ENCODE peak calls at places on chromosomes 4 and X, in four cellular contexts. One of them, this sample, is unnamed.

GRCh38 chr4:5133201-5133600 is 81.9 kb downstream of the STK32B start:
- DNase-seq in HepG2: no peak
- DNase-seq in HEK293T: no peak
- DNase-seq in K562: no peak
- DNase-seq in this sample: no peak

GRCh38 chrX:122246937-122247336 is 937.1 kb upstream of the GRIA3 start:
- DNase-seq in K562: no peak
- DNase-seq in HepG2: no peak
- DNase-seq in HEK293T: no peak
- DNase-seq in this sample: no peak

GRCh38 chrX:16212436-16212835 is 45.2 kb downstream of the MAGEB17 start:
- DNase-seq in HEK293T: no peak
- DNase-seq in K562: no peak
- DNase-seq in HepG2: peak
- DNase-seq in this sample: no peak

GRCh38 chr4:99615210-99615834 is 40.7 kb downstream of the MTTP start:
- DNase-seq in HepG2: no peak
- DNase-seq in HEK293T: no peak
- DNase-seq in K562: no peak
- DNase-seq in this sample: no peak

GRCh38 chrX:10199212-10199611 is 42.4 kb downstream of the CLCN4 start:
- DNase-seq in HepG2: no peak
- DNase-seq in HEK293T: no peak
- DNase-seq in K562: no peak
- DNase-seq in this sample: no peak

GRCh38 chr4:13988347-13989265 is 361.1 kb upstream of the BOD1L1 start:
- DNase-seq in HEK293T: no peak
- DNase-seq in HepG2: no peak
- DNase-seq in K562: no peak
- DNase-seq in this sample: no peak

GRCh38 chrX:120672841-120673530 is 43.1 kb upstream of the C1GALT1C1 start:
- DNase-seq in HEK293T: no peak
- DNase-seq in K562: no peak
- DNase-seq in HepG2: no peak
- DNase-seq in this sample: no peak

GRCh38 chrX:23901065-23901464 is 6.7 kb downstream of the APOO start:
- DNase-seq in K562: no peak
- DNase-seq in HEK293T: no peak
- DNase-seq in HepG2: peak
- DNase-seq in this sample: no peak

GRCh38 chr4:10736895-10737294 is 52.3 kb upstream of the CLNK start:
- DNase-seq in HepG2: no peak
- DNase-seq in HEK293T: no peak
- DNase-seq in K562: no peak
- DNase-seq in this sample: no peak

GRCh38 chrX:71060127-71060526 is 8.0 kb downstream of the SNX12 start:
- DNase-seq in HEK293T: no peak
- DNase-seq in HepG2: no peak
- DNase-seq in K562: no peak
- DNase-seq in this sample: no peak

GRCh38 chr4:94410678-94411206 is 41.0 kb upstream of the PDLIM5 start:
- DNase-seq in HEK293T: peak
- DNase-seq in K562: no peak
- DNase-seq in HepG2: peak
- DNase-seq in this sample: no peak

GRCh38 chr4:140238353-140239041 is 84.5 kb upstream of the MAML3 start:
- DNase-seq in HepG2: no peak
- DNase-seq in K562: no peak
- DNase-seq in HEK293T: no peak
- DNase-seq in this sample: no peak

GRCh38 chr4:173214661-173215060 is 46.0 kb downstream of the GALNT7 start:
- DNase-seq in HepG2: no peak
- DNase-seq in HEK293T: no peak
- DNase-seq in K562: no peak
- DNase-seq in this sample: no peak

GRCh38 chrX:42466706-42467105 is 311.3 kb downstream of the PPP1R2C start:
- DNase-seq in HepG2: no peak
- DNase-seq in HEK293T: no peak
- DNase-seq in K562: no peak
- DNase-seq in this sample: no peak

GRCh38 chr4:164902608-164903007 is 25.6 kb downstream of the APELA start:
- DNase-seq in HEK293T: no peak
- DNase-seq in HepG2: no peak
- DNase-seq in K562: no peak
- DNase-seq in this sample: no peak

GRCh38 chr4:86762649-86763048 is 86.5 kb downstream of the SLC10A6 start:
- DNase-seq in HepG2: no peak
- DNase-seq in HEK293T: no peak
- DNase-seq in K562: no peak
- DNase-seq in this sample: no peak

DNA sequence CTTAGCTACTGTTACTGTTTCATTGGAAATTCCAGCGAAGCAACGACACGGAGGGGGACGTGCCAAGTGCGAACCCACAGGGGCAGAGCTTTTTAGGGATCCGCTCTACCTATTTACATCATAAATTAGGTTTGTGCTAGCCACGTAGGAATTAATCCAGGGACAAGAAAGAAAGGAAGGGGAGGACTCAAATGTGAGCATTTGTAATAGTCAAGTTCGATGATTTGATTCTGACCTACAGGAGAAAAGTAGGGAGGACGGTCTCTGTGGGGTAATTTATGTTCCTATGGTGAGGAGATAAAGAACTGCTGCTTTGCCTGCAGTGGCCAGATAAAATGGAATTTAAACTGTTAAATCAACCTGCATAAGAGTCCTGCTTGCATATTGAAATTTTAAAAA is 1.7 kb downstream of the INTS6L start:
- DNase-seq in HEK293T: no peak
- DNase-seq in HepG2: no peak
- DNase-seq in K562: no peak
- DNase-seq in this sample: no peak
- TF ChIP-seq TARDBP in HEK293T: no peak
- TF ChIP-seq TARDBP in HepG2: no peak
- TF ChIP-seq TARDBP in K562: no peak
- TF ChIP-seq TARDBP in this sample: no peak

DNA sequence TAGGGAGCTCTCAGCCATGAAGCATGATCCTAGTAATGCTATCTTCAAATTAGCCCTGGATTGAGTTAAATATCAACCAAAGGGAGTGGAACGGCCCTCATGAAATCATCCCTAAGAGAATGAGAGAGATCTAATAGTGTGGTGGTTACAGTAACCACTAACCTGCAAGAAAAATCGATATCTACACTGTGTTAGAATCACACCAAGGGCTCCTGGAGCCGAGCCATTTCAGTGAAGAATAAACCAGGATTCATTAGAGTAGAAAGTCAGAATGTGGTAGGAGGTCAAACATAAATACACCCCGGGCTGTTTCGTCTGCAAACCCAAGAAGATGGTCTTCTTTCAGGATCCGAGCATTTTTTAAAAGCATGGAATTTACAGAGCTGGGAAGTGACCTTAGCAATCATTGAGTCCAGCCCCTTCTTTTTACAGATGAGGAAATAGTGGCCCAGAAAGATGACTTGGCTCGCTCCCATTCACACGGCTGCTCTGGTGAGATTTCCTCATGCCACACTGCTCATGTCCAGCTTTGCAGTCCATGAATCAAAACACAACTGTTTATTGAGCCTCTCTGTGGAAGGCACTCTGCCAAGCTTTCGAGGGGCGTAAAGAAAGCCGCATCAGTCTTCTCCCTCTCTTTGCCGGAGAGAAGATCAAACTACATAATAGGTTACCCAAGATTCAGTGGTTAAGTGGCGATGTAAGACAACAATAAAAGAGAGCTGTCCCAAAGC is 5.5 kb upstream of the DCTD start:
- DNase-seq in K562: no peak
- DNase-seq in HepG2: no peak
- DNase-seq in HEK293T: no peak
- DNase-seq in this sample: no peak
- TF ChIP-seq TARDBP in K562: no peak
- TF ChIP-seq TARDBP in HepG2: no peak
- TF ChIP-seq TARDBP in HEK293T: no peak
- TF ChIP-seq TARDBP in this sample: no peak

GRCh38 chrX:48835524-48836329 is at the start of gene PCSK1N:
- DNase-seq in HEK293T: peak
- DNase-seq in HepG2: peak
- DNase-seq in K562: no peak
- DNase-seq in this sample: no peak
- TF ChIP-seq TARDBP in HEK293T: no peak
- TF ChIP-seq TARDBP in HepG2: no peak
- TF ChIP-seq TARDBP in K562: no peak
- TF ChIP-seq TARDBP in this sample: no peak

GRCh38 chr4:152225680-152226079 is 310.2 kb downstream of the FBXW7 start:
- DNase-seq in HEK293T: no peak
- DNase-seq in K562: no peak
- DNase-seq in HepG2: no peak
- DNase-seq in this sample: no peak

GRCh38 chr4:152221816-152222516 is 313.9 kb downstream of the FBXW7 start:
- DNase-seq in K562: no peak
- DNase-seq in HepG2: no peak
- DNase-seq in HEK293T: no peak
- DNase-seq in this sample: no peak

GRCh38 chr4:152224223-152224622 is 311.7 kb downstream of the FBXW7 start:
- DNase-seq in HEK293T: no peak
- DNase-seq in HepG2: no peak
- DNase-seq in K562: no peak
- DNase-seq in this sample: no peak

GRCh38 chr4:152224872-152225420 is 310.9 kb downstream of the FBXW7 start:
- DNase-seq in K562: no peak
- DNase-seq in HepG2: no peak
- DNase-seq in HEK293T: no peak
- DNase-seq in this sample: no peak

GRCh38 chr4:152223600-152223999 is 312.3 kb downstream of the FBXW7 start:
- DNase-seq in HepG2: no peak
- DNase-seq in K562: no peak
- DNase-seq in HEK293T: no peak
- DNase-seq in this sample: no peak
- TF ChIP-seq TARDBP in HepG2: no peak
- TF ChIP-seq TARDBP in K562: no peak
- TF ChIP-seq TARDBP in HEK293T: no peak
- TF ChIP-seq TARDBP in this sample: no peak

GRCh38 chrX:1717326-1717725 is 102.5 kb downstream of the ASMT start:
- DNase-seq in K562: no peak
- DNase-seq in HepG2: no peak
- DNase-seq in HEK293T: no peak
- DNase-seq in this sample: no peak
- TF ChIP-seq TARDBP in K562: no peak
- TF ChIP-seq TARDBP in HepG2: no peak
- TF ChIP-seq TARDBP in HEK293T: no peak
- TF ChIP-seq TARDBP in this sample: no peak

DNA sequence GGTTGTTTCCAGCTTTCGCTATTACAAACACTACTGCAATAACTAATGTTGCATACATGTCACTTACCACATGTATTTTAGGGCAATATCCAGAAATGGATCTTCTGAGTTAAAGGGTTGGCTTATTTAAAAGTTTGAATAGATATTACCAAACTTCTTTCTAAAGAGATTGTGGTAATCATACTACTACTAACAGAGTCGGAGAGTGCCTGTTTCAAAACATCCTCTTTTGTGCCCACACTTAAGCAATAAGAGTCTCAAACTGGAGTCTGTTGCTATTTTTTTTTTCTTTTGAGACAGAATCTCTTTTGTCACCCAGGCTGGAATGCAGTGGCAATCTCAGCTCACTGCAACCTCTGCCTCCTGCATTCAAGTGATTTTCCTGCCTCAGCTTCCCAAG is 35.8 kb downstream of the FGFBP1 start:
- DNase-seq in HepG2: no peak
- DNase-seq in K562: no peak
- DNase-seq in HEK293T: no peak
- DNase-seq in this sample: no peak
- TF ChIP-seq TARDBP in HepG2: no peak
- TF ChIP-seq TARDBP in K562: no peak
- TF ChIP-seq TARDBP in HEK293T: no peak
- TF ChIP-seq TARDBP in this sample: no peak

GRCh38 chr4:185761352-185762235 is 50.4 kb downstream of the SORBS2 start:
- DNase-seq in HEK293T: no peak
- DNase-seq in HepG2: no peak
- DNase-seq in K562: no peak
- DNase-seq in this sample: no peak
- TF ChIP-seq TARDBP in HEK293T: no peak
- TF ChIP-seq TARDBP in HepG2: no peak
- TF ChIP-seq TARDBP in K562: no peak
- TF ChIP-seq TARDBP in this sample: no peak

GRCh38 chr4:41214158-41215146 is at the start of gene APBB2:
- DNase-seq in K562: peak
- DNase-seq in HepG2: peak
- DNase-seq in HEK293T: peak
- DNase-seq in this sample: peak

GRCh38 chr4:41209901-41210300 is 4.4 kb downstream of the APBB2 start:
- DNase-seq in HepG2: no peak
- DNase-seq in HEK293T: no peak
- DNase-seq in K562: no peak
- DNase-seq in this sample: no peak

GRCh38 chr4:41215155-41215554 is 813 bp upstream of the APBB2 start:
- DNase-seq in HEK293T: no peak
- DNase-seq in HepG2: no peak
- DNase-seq in K562: no peak
- DNase-seq in this sample: no peak

GRCh38 chr4:41213563-41214157 is 682 bp downstream of the APBB2 start:
- DNase-seq in HepG2: no peak
- DNase-seq in K562: no peak
- DNase-seq in HEK293T: peak
- DNase-seq in this sample: no peak

DNA sequence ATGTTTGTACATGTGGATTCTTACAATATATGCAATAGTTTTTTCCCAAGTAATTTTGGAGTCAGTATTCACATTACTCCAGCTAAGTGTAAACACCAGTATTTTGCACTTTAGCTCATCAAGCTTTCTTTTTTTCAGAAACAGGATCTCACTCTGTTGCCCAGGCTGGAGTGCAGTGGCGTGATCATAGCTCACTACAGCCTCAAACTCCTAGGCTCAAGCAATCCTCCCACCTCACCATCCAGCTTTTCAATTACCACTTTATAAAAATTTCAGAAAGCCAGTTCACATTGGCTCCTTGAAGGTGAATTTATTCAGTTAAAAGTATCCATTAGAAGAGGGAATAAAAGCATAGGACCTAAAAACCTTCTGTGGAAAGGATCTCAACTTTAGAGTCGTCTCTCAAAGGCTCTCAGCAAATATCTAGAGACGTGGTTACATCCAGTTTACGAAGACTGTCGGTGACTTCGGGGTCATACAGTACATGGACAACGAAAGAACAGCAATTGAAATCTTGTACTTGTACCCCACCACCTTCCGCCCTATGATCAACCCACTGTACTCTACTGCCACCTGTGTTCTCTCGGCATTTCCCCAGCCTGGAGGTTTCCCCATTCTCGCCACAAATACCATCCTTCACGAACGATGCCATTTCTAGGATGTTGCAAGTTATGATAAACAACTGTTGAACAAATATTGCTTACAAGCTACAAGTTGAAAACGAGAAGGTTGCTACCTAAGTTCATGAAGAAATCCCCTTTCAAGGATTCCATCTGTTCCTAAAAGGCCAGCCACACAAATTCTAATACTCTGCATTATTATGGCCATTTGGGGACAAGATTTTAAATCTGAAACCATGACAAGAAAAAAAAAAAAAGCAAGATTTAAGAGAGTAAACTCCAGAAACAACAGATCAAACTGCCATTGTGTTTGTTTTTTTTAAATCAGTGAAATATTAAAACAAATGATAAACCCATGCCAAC is 1.8 kb downstream of the APBB2 start:
- DNase-seq in HepG2: peak
- DNase-seq in K562: no peak
- DNase-seq in HEK293T: peak
- DNase-seq in this sample: peak
- TF ChIP-seq TARDBP in HepG2: peak
- TF ChIP-seq TARDBP in K562: no peak
- TF ChIP-seq TARDBP in HEK293T: no peak
- TF ChIP-seq TARDBP in this sample: no peak